ENCODE peak calls at places on chromosomes 5 and 9, in four cellular contexts. One of them, this sample, is unnamed.
A peak's percentile ranks its signal among the peaks of the same experiment; 100 is the strongest.

GRCh38 chr5:135318037-135318436 is 81.0 kb downstream of the MACROH2A1 start:
- DNase-seq in putamen: no peak
- DNase-seq in CD8-positive, alpha-beta T cell: no peak
- DNase-seq in activated CD8-positive, alpha-beta memory T cell treated with anti-CD3 and anti-CD28 coated beads for 24 hours: peak; percentile 33
- DNase-seq in this sample: peak; percentile 28

GRCh38 chr9:86731511-86731993 is 215.8 kb downstream of the GAS1 start:
- DNase-seq in putamen: no peak
- DNase-seq in CD8-positive, alpha-beta T cell: no peak
- DNase-seq in activated CD8-positive, alpha-beta memory T cell treated with anti-CD3 and anti-CD28 coated beads for 24 hours: no peak
- DNase-seq in this sample: no peak

GRCh38 chr9:113633782-113634596 is 170.5 kb downstream of the RGS3 start:
- DNase-seq in putamen: no peak
- DNase-seq in CD8-positive, alpha-beta T cell: no peak
- DNase-seq in activated CD8-positive, alpha-beta memory T cell treated with anti-CD3 and anti-CD28 coated beads for 24 hours: no peak
- DNase-seq in this sample: no peak

GRCh38 chr9:36928670-36929349 is 105.3 kb downstream of the PAX5 start:
- DNase-seq in putamen: no peak
- DNase-seq in CD8-positive, alpha-beta T cell: no peak
- DNase-seq in activated CD8-positive, alpha-beta memory T cell treated with anti-CD3 and anti-CD28 coated beads for 24 hours: no peak
- DNase-seq in this sample: no peak

GRCh38 chr9:128927731-128928411 is 7.1 kb downstream of the PHYHD1 start:
- DNase-seq in putamen: no peak
- DNase-seq in CD8-positive, alpha-beta T cell: peak; percentile 60
- DNase-seq in activated CD8-positive, alpha-beta memory T cell treated with anti-CD3 and anti-CD28 coated beads for 24 hours: peak; percentile 81
- DNase-seq in this sample: no peak

GRCh38 chr5:113276001-113276400 is 158.8 kb downstream of the TSSK1B start:
- DNase-seq in putamen: no peak
- DNase-seq in CD8-positive, alpha-beta T cell: no peak
- DNase-seq in activated CD8-positive, alpha-beta memory T cell treated with anti-CD3 and anti-CD28 coated beads for 24 hours: no peak
- DNase-seq in this sample: no peak

GRCh38 chr9:134983094-134983493 is 65.4 kb upstream of the FCN1 start:
- DNase-seq in putamen: no peak
- DNase-seq in CD8-positive, alpha-beta T cell: no peak
- DNase-seq in activated CD8-positive, alpha-beta memory T cell treated with anti-CD3 and anti-CD28 coated beads for 24 hours: no peak
- DNase-seq in this sample: no peak

GRCh38 chr5:8756498-8757084 is 789.3 kb downstream of the SEMA5A start:
- DNase-seq in putamen: peak; percentile 57
- DNase-seq in CD8-positive, alpha-beta T cell: no peak
- DNase-seq in activated CD8-positive, alpha-beta memory T cell treated with anti-CD3 and anti-CD28 coated beads for 24 hours: no peak
- DNase-seq in this sample: no peak

GRCh38 chr5:27797220-27797619 is 758.8 kb upstream of the CDH9 start:
- DNase-seq in putamen: no peak
- DNase-seq in CD8-positive, alpha-beta T cell: no peak
- DNase-seq in activated CD8-positive, alpha-beta memory T cell treated with anti-CD3 and anti-CD28 coated beads for 24 hours: no peak
- DNase-seq in this sample: no peak

GRCh38 chr9:126682113-126682810 is 68.5 kb downstream of the LMX1B start:
- DNase-seq in putamen: no peak
- DNase-seq in CD8-positive, alpha-beta T cell: no peak
- DNase-seq in activated CD8-positive, alpha-beta memory T cell treated with anti-CD3 and anti-CD28 coated beads for 24 hours: no peak
- DNase-seq in this sample: no peak

This sample was measured in ureter.